ENCODE peak calls at places on chromosomes 5 and 9, in five cellular contexts. One of them, this sample, is unnamed.

GRCh38 chr9:91534374-91534773 is 110.7 kb upstream of the NFIL3 start:
- DNase-seq in GM06990: no peak
- DNase-seq in kidney tubule cell: peak; percentile 71
- DNase-seq in tibial nerve: no peak
- DNase-seq in caudate nucleus: no peak
- DNase-seq in this sample: no peak

GRCh38 chr5:102670224-102670836 is 84.8 kb upstream of the PAM start:
- DNase-seq in GM06990: no peak
- DNase-seq in kidney tubule cell: peak; percentile 41
- DNase-seq in tibial nerve: no peak
- DNase-seq in caudate nucleus: no peak
- DNase-seq in this sample: peak; percentile 57

GRCh38 chr5:102583663-102584062 is 84.9 kb upstream of the SLCO6A1 start:
- DNase-seq in GM06990: no peak
- DNase-seq in kidney tubule cell: peak; percentile 33
- DNase-seq in tibial nerve: no peak
- DNase-seq in caudate nucleus: no peak
- DNase-seq in this sample: no peak

GRCh38 chr9:599933-600461 is 241.5 kb upstream of the DMRT1 start:
- DNase-seq in GM06990: no peak
- DNase-seq in kidney tubule cell: no peak
- DNase-seq in tibial nerve: no peak
- DNase-seq in caudate nucleus: no peak
- DNase-seq in this sample: no peak

GRCh38 chr5:169183581-169183980 is 117.4 kb downstream of the SLIT3 start:
- DNase-seq in GM06990: no peak
- DNase-seq in kidney tubule cell: no peak
- DNase-seq in tibial nerve: no peak
- DNase-seq in caudate nucleus: no peak
- DNase-seq in this sample: no peak

GRCh38 chr5:136642976-136643375 is 277.6 kb upstream of the TRPC7 start:
- DNase-seq in GM06990: no peak
- DNase-seq in kidney tubule cell: no peak
- DNase-seq in tibial nerve: no peak
- DNase-seq in caudate nucleus: no peak
- DNase-seq in this sample: no peak

GRCh38 chr9:100160021-100160420 is 61.0 kb downstream of the INVS start:
- DNase-seq in GM06990: no peak
- DNase-seq in kidney tubule cell: peak; percentile 63
- DNase-seq in tibial nerve: no peak
- DNase-seq in caudate nucleus: no peak
- DNase-seq in this sample: peak; percentile 33

GRCh38 chr5:5373351-5374033 is 49.0 kb upstream of the ICE1 start:
- DNase-seq in GM06990: no peak
- DNase-seq in kidney tubule cell: no peak
- DNase-seq in tibial nerve: peak; percentile 36
- DNase-seq in caudate nucleus: no peak
- DNase-seq in this sample: no peak

GRCh38 chr5:43065384-43066230 is 25.5 kb upstream of the ANXA2R start:
- DNase-seq in GM06990: peak; percentile 67
- DNase-seq in kidney tubule cell: peak; percentile 86
- DNase-seq in tibial nerve: peak; percentile 41
- DNase-seq in caudate nucleus: no peak
- DNase-seq in this sample: no peak

GRCh38 chr9:36166150-36166927 is 2.8 kb upstream of the CCIN start:
- DNase-seq in GM06990: peak; percentile 84
- DNase-seq in kidney tubule cell: peak; percentile 84
- DNase-seq in tibial nerve: peak; percentile 79
- DNase-seq in caudate nucleus: peak; percentile 65
- DNase-seq in this sample: peak; percentile 96

GRCh38 chr9:119722384-119722783 is 353.1 kb upstream of the BRINP1 start:
- DNase-seq in GM06990: no peak
- DNase-seq in kidney tubule cell: no peak
- DNase-seq in tibial nerve: no peak
- DNase-seq in caudate nucleus: no peak
- DNase-seq in this sample: no peak

GRCh38 chr5:56176155-56176798 is 56.9 kb downstream of the ANKRD55 start:
- DNase-seq in GM06990: no peak
- DNase-seq in kidney tubule cell: no peak
- DNase-seq in tibial nerve: no peak
- DNase-seq in caudate nucleus: no peak
- DNase-seq in this sample: no peak